ENCODE peak calls at places on chromosomes 3 and 15, in five cellular contexts. P, I, U, V and C are unnamed samples.

GRCh38 chr3:110984456-110985250 is 87.0 kb upstream of the NECTIN3 start:
- DNase-seq in I (no peak), V (no peak), U (no peak), P (no peak), C (no peak)

GRCh38 chr15:29670945-29671307 is 151.3 kb downstream of the TJP1 start:
- DNase-seq in P (peak), I (peak), U (no peak), V (no peak), C (no peak)

GRCh38 chr3:14391033-14391432 is 11.4 kb upstream of the SLC6A6 start:
- DNase-seq in I (no peak), V (no peak), P (no peak), U (no peak), C (peak)

GRCh38 chr15:98713585-98714001 is 65.3 kb downstream of the IGF1R start:
- DNase-seq in P (no peak), V (no peak), U (no peak), I (no peak), C (no peak)

GRCh38 chr3:186882125-186882524 is 39.6 kb downstream of the ADIPOQ start:
- DNase-seq in V (no peak), U (no peak), P (no peak), I (no peak), C (no peak)

GRCh38 chr3:59064276-59064675 is 14.5 kb upstream of the CFAP20DC start:
- DNase-seq in U (no peak), V (no peak), P (no peak), I (no peak), C (no peak)

GRCh38 chr3:120348065-120348980 is 831 bp downstream of the LRRC58 start:
- DNase-seq in U (peak), I (no peak), P (peak), V (peak), C (no peak)

GRCh38 chr3:59254433-59254832 is 204.6 kb upstream of the CFAP20DC start:
- DNase-seq in V (no peak), P (no peak), I (no peak), U (no peak), C (no peak)

GRCh38 chr15:74376825-74377581 is 9.6 kb upstream of the CYP11A1 start:
- DNase-seq in P (no peak), U (no peak), I (no peak), V (no peak), C (no peak)

GRCh38 chr3:141311170-141311495 is 57.2 kb upstream of the ZBTB38 start:
- DNase-seq in P (no peak), V (no peak), U (no peak), I (no peak), C (no peak)

GRCh38 chr15:99009741-99010370 is 2.3 kb upstream of the PGPEP1L start:
- DNase-seq in I (no peak), P (no peak), U (no peak), V (no peak), C (no peak)

GRCh38 chr3:119236756-119237155 is 3.9 kb downstream of the B4GALT4 start:
- DNase-seq in V (no peak), U (no peak), I (no peak), P (no peak), C (no peak)

GRCh38 chr15:52746162-52746721 is 43.9 kb downstream of the ONECUT1 start:
- DNase-seq in V (no peak), P (no peak), U (no peak), I (no peak), C (no peak)

GRCh38 chr3:58299839-58300516 is 6.1 kb upstream of the RPP14 start:
- DNase-seq in P (no peak), V (no peak), U (no peak), I (no peak), C (no peak)

GRCh38 chr15:63044645-63045437 is 2.3 kb downstream of the TPM1 start:
- DNase-seq in I (no peak), P (no peak), V (no peak), U (no peak), C (no peak)

GRCh38 chr3:5250467-5251195 is 63.1 kb downstream of the EDEM1 start:
- DNase-seq in U (no peak), V (no peak), P (no peak), I (no peak), C (no peak)

GRCh38 chr3:171747223-171747920 is 62.9 kb downstream of the PLD1 start:
- DNase-seq in U (no peak), V (no peak), I (no peak), P (no peak), C (no peak)

GRCh38 chr3:128591728-128592426 is 58.7 kb downstream of the RPN1 start:
- DNase-seq in P (no peak), V (no peak), I (no peak), U (no peak), C (no peak)